ENCODE peak calls at places on chromosomes 6 and 20, in five cellular contexts. One of them, this sample, is unnamed.

GRCh38 chr6:20455175-20456075 is 53.7 kb downstream of the E2F3 start:
- DNase-seq in fibroblast of mammary gland: peak
- DNase-seq in cardiac fibroblast: peak
- DNase-seq in hepatocyte: no peak
- DNase-seq in testis: no peak
- DNase-seq in this sample: peak

GRCh38 chr6:150685860-150686259 is 86.2 kb downstream of the PLEKHG1 start:
- DNase-seq in fibroblast of mammary gland: peak
- DNase-seq in cardiac fibroblast: no peak
- DNase-seq in hepatocyte: peak
- DNase-seq in testis: peak
- DNase-seq in this sample: no peak

GRCh38 chr6:6699741-6700367 is 111.3 kb downstream of the LY86 start:
- DNase-seq in fibroblast of mammary gland: peak
- DNase-seq in cardiac fibroblast: peak
- DNase-seq in hepatocyte: peak
- DNase-seq in testis: peak
- DNase-seq in this sample: no peak

GRCh38 chr6:25883991-25884390 is 9.9 kb upstream of the SLC17A3 start:
- DNase-seq in fibroblast of mammary gland: peak
- DNase-seq in cardiac fibroblast: peak
- DNase-seq in hepatocyte: peak
- DNase-seq in testis: no peak
- DNase-seq in this sample: no peak

GRCh38 chr6:167660944-167661343 is 165.8 kb upstream of the AFDN start:
- DNase-seq in fibroblast of mammary gland: no peak
- DNase-seq in cardiac fibroblast: no peak
- DNase-seq in hepatocyte: no peak
- DNase-seq in testis: no peak
- DNase-seq in this sample: no peak

GRCh38 chr6:154932562-154933027 is 62.5 kb upstream of the TIAM2 start:
- DNase-seq in fibroblast of mammary gland: peak
- DNase-seq in cardiac fibroblast: peak
- DNase-seq in hepatocyte: peak
- DNase-seq in testis: no peak
- DNase-seq in this sample: no peak

GRCh38 chr6:12474167-12475140 is 184.3 kb downstream of the EDN1 start:
- DNase-seq in fibroblast of mammary gland: peak
- DNase-seq in cardiac fibroblast: peak
- DNase-seq in hepatocyte: peak
- DNase-seq in testis: no peak
- DNase-seq in this sample: no peak

GRCh38 chr6:168107191-168107940 is 28.4 kb upstream of the FRMD1 start:
- DNase-seq in fibroblast of mammary gland: no peak
- DNase-seq in cardiac fibroblast: peak
- DNase-seq in hepatocyte: no peak
- DNase-seq in testis: no peak
- DNase-seq in this sample: no peak

GRCh38 chr20:52457826-52458225 is 266.2 kb upstream of the ZFP64 start:
- DNase-seq in fibroblast of mammary gland: peak
- DNase-seq in cardiac fibroblast: no peak
- DNase-seq in hepatocyte: peak
- DNase-seq in testis: no peak
- DNase-seq in this sample: no peak

GRCh38 chr20:32132911-32133549 is 23.5 kb downstream of the TM9SF4 start:
- DNase-seq in fibroblast of mammary gland: no peak
- DNase-seq in cardiac fibroblast: no peak
- DNase-seq in hepatocyte: no peak
- DNase-seq in testis: no peak
- DNase-seq in this sample: no peak

GRCh38 chr6:138931660-138932059 is 56.4 kb downstream of the REPS1 start:
- DNase-seq in fibroblast of mammary gland: no peak
- DNase-seq in cardiac fibroblast: no peak
- DNase-seq in hepatocyte: no peak
- DNase-seq in testis: no peak
- DNase-seq in this sample: no peak

GRCh38 chr6:4180653-4181255 is 45.4 kb upstream of the ECI2 start:
- DNase-seq in fibroblast of mammary gland: peak
- DNase-seq in cardiac fibroblast: peak
- DNase-seq in hepatocyte: no peak
- DNase-seq in testis: peak
- DNase-seq in this sample: peak

GRCh38 chr6:137106183-137106582 is 61.4 kb upstream of the IL20RA start:
- DNase-seq in fibroblast of mammary gland: no peak
- DNase-seq in cardiac fibroblast: no peak
- DNase-seq in hepatocyte: no peak
- DNase-seq in testis: no peak
- DNase-seq in this sample: no peak

GRCh38 chr6:116030745-116031144 is 29.9 kb downstream of the FRK start:
- DNase-seq in fibroblast of mammary gland: peak
- DNase-seq in cardiac fibroblast: peak
- DNase-seq in hepatocyte: no peak
- DNase-seq in testis: no peak
- DNase-seq in this sample: no peak

GRCh38 chr20:62914970-62915457 is 11.3 kb downstream of the DIDO1 start:
- DNase-seq in fibroblast of mammary gland: no peak
- DNase-seq in cardiac fibroblast: peak
- DNase-seq in hepatocyte: no peak
- DNase-seq in testis: peak
- DNase-seq in this sample: no peak

GRCh38 chr20:63085087-63085861 is 78.5 kb upstream of the BHLHE23 start:
- DNase-seq in fibroblast of mammary gland: no peak
- DNase-seq in cardiac fibroblast: no peak
- DNase-seq in hepatocyte: no peak
- DNase-seq in testis: no peak
- DNase-seq in this sample: no peak

GRCh38 chr6:160730911-160731310 is 28.9 kb downstream of the PLG start:
- DNase-seq in fibroblast of mammary gland: no peak
- DNase-seq in cardiac fibroblast: no peak
- DNase-seq in hepatocyte: no peak
- DNase-seq in testis: no peak
- DNase-seq in this sample: no peak

GRCh38 chr6:150730801-150731445 is 131.2 kb downstream of the PLEKHG1 start:
- DNase-seq in fibroblast of mammary gland: no peak
- DNase-seq in cardiac fibroblast: no peak
- DNase-seq in hepatocyte: no peak
- DNase-seq in testis: no peak
- DNase-seq in this sample: no peak

GRCh38 chr20:2151805-2152727 is 50.4 kb downstream of the STK35 start:
- DNase-seq in fibroblast of mammary gland: peak
- DNase-seq in cardiac fibroblast: peak
- DNase-seq in hepatocyte: peak
- DNase-seq in testis: no peak
- DNase-seq in this sample: no peak

GRCh38 chr6:9482030-9482731 is 932.7 kb downstream of the TFAP2A start:
- DNase-seq in fibroblast of mammary gland: peak
- DNase-seq in cardiac fibroblast: peak
- DNase-seq in hepatocyte: peak
- DNase-seq in testis: no peak
- DNase-seq in this sample: no peak

GRCh38 chr20:51828762-51829161 is 26.4 kb upstream of the SALL4 start:
- DNase-seq in fibroblast of mammary gland: no peak
- DNase-seq in cardiac fibroblast: no peak
- DNase-seq in hepatocyte: no peak
- DNase-seq in testis: no peak
- DNase-seq in this sample: no peak

GRCh38 chr20:38220587-38220986 is 39.9 kb downstream of the KIAA1755 start:
- DNase-seq in fibroblast of mammary gland: no peak
- DNase-seq in cardiac fibroblast: no peak
- DNase-seq in hepatocyte: no peak
- DNase-seq in testis: no peak
- DNase-seq in this sample: no peak

GRCh38 chr20:1644101-1644962 is 13.2 kb downstream of the SIRPG start:
- DNase-seq in fibroblast of mammary gland: no peak
- DNase-seq in cardiac fibroblast: no peak
- DNase-seq in hepatocyte: no peak
- DNase-seq in testis: no peak
- DNase-seq in this sample: no peak

GRCh38 chr20:11112837-11113236 is 439.0 kb upstream of the JAG1 start:
- DNase-seq in fibroblast of mammary gland: peak
- DNase-seq in cardiac fibroblast: no peak
- DNase-seq in hepatocyte: no peak
- DNase-seq in testis: no peak
- DNase-seq in this sample: peak

GRCh38 chr20:9409981-9410380 is 104.4 kb upstream of the LAMP5 start:
- DNase-seq in fibroblast of mammary gland: peak
- DNase-seq in cardiac fibroblast: peak
- DNase-seq in hepatocyte: no peak
- DNase-seq in testis: no peak
- DNase-seq in this sample: no peak

GRCh38 chr6:162099685-162100084 is 627.9 kb downstream of the PRKN start:
- DNase-seq in fibroblast of mammary gland: peak
- DNase-seq in cardiac fibroblast: peak
- DNase-seq in hepatocyte: peak
- DNase-seq in testis: no peak
- DNase-seq in this sample: no peak

GRCh38 chr6:53044071-53044470 is 21.1 kb upstream of the FBXO9 start:
- DNase-seq in fibroblast of mammary gland: peak
- DNase-seq in cardiac fibroblast: peak
- DNase-seq in hepatocyte: peak
- DNase-seq in testis: no peak
- DNase-seq in this sample: no peak

GRCh38 chr6:31576897-31577341 is 1.6 kb downstream of the TNF start:
- DNase-seq in fibroblast of mammary gland: no peak
- DNase-seq in cardiac fibroblast: no peak
- DNase-seq in hepatocyte: no peak
- DNase-seq in testis: no peak
- DNase-seq in this sample: no peak

DNA sequence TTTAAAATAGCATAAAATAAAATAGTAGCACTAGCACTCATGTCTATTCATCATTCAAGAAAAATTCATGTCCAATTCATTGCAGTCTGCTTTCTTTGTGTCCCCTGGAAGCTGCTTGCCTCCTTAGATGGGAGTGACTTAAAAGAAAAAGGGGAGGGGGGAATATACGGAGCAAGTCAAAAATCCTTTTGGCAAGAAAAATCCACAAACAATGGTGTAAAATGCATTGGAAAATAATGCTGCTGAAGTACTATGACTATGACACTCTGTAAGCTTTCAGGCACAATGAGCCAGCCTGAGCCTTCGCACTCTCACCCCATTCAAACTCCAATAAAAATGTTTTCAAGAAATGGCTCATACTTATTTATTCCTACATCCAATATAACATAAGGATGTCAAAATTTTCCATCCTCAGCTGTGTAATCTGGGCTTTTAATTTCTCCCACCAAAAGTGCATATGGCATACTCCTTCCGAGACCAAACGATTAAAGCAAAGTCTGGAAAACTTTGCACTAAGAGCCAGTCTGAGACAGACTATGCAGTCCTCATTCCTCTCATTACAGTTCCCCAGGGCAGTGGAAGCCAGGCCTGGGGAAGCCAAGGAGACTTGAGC is 798 bp downstream of the NEDD9 start:
- DNase-seq in fibroblast of mammary gland: no peak
- DNase-seq in cardiac fibroblast: no peak
- DNase-seq in hepatocyte: no peak
- DNase-seq in testis: no peak
- DNase-seq in this sample: peak
- H3K4me3 ChIP-seq in fibroblast of mammary gland: peak
- H3K4me3 ChIP-seq in cardiac fibroblast: peak
- H3K4me3 ChIP-seq in hepatocyte: peak
- H3K4me3 ChIP-seq in testis: peak
- H3K4me3 ChIP-seq in this sample: peak

GRCh38 chr20:41261260-41261659 is 56.3 kb downstream of the ZHX3 start:
- DNase-seq in fibroblast of mammary gland: no peak
- DNase-seq in cardiac fibroblast: no peak
- DNase-seq in hepatocyte: no peak
- DNase-seq in testis: no peak
- DNase-seq in this sample: no peak
- TF ChIP-seq CTCF in fibroblast of mammary gland: no peak
- TF ChIP-seq CTCF in cardiac fibroblast: no peak
- TF ChIP-seq CTCF in hepatocyte: no peak
- TF ChIP-seq CTCF in testis: no peak
- TF ChIP-seq CTCF in this sample: no peak

DNA sequence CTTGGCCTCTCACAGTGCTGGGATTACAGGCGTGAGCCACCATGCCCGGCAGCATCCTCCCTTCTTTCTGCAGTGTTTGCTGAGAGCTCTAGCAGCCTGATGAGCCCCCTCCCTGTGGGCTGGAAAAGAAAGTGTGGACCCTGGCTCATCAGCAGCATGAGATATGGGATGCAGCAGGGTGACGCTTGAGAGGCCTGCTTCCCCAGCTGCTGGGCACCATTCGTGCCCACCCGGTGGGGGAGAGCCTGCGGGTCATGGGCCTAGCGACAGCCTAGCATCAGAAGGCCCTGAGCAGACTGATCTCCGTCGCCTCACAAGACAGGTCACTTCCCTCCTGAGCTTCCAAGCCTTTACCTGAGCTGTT is 16.0 kb upstream of the CCDC167 start:
- DNase-seq in fibroblast of mammary gland: no peak
- DNase-seq in cardiac fibroblast: no peak
- DNase-seq in hepatocyte: no peak
- DNase-seq in testis: no peak
- DNase-seq in this sample: no peak
- H3K4me3 ChIP-seq in fibroblast of mammary gland: no peak
- H3K4me3 ChIP-seq in cardiac fibroblast: no peak
- H3K4me3 ChIP-seq in hepatocyte: no peak
- H3K4me3 ChIP-seq in testis: no peak
- H3K4me3 ChIP-seq in this sample: no peak

GRCh38 chr6:143959865-143960264 is 48.2 kb downstream of the PLAGL1 start:
- DNase-seq in fibroblast of mammary gland: no peak
- DNase-seq in cardiac fibroblast: no peak
- DNase-seq in hepatocyte: no peak
- DNase-seq in testis: no peak
- DNase-seq in this sample: no peak

GRCh38 chr6:143963158-143963919 is 44.7 kb downstream of the PLAGL1 start:
- DNase-seq in fibroblast of mammary gland: no peak
- DNase-seq in cardiac fibroblast: no peak
- DNase-seq in hepatocyte: no peak
- DNase-seq in testis: no peak
- DNase-seq in this sample: peak

GRCh38 chr6:143964667-143965066 is 43.4 kb downstream of the PLAGL1 start:
- DNase-seq in fibroblast of mammary gland: no peak
- DNase-seq in cardiac fibroblast: peak
- DNase-seq in hepatocyte: peak
- DNase-seq in testis: no peak
- DNase-seq in this sample: no peak

GRCh38 chr6:143961868-143962643 is 46.0 kb downstream of the PLAGL1 start:
- DNase-seq in fibroblast of mammary gland: no peak
- DNase-seq in cardiac fibroblast: no peak
- DNase-seq in hepatocyte: no peak
- DNase-seq in testis: no peak
- DNase-seq in this sample: no peak

DNA sequence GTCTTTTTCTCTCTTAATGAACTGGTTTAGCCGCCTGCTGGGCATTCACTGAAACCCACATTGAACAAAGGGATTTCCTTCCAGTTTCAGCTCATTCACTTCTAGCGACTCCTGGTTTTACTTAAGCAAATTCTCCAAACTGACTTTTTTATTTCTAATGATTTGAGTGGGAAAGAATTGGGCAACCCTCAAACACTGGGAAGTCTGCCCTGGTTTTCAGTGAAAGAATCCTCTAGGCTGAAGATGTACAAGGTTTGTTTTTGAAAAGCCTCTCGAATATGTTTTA is 45.5 kb downstream of the PLAGL1 start:
- DNase-seq in fibroblast of mammary gland: peak
- DNase-seq in cardiac fibroblast: peak
- DNase-seq in hepatocyte: peak
- DNase-seq in testis: peak
- DNase-seq in this sample: no peak
- TF ChIP-seq CTCF in fibroblast of mammary gland: peak
- TF ChIP-seq CTCF in cardiac fibroblast: peak
- TF ChIP-seq CTCF in hepatocyte: peak
- TF ChIP-seq CTCF in testis: no peak
- TF ChIP-seq CTCF in this sample: no peak